ENCODE peak calls at places on chromosomes 11 and 22, in nine cellular contexts. F is body of pancreas, A is right lobe of liver, L is GM12878, W is gastrocnemius medialis, I is heart left ventricle, C is IMR-90, Y is A549, V is HCT116. N is an unnamed sample. For H3K4me1, the result is how much of the 10 kb centered on the place peaks cover.

GRCh38 chr11:117870176-117870952 is 6.1 kb downstream of the FXYD6 start:
- ATAC-seq in Y (no peak), L (peak), W (no peak), F (peak), I (peak), A (no peak), C (no peak), V (peak), N (no peak)

GRCh38 chr11:14882196-14882595 is 9.8 kb downstream of the CYP2R1 start:
- ATAC-seq in A (no peak), Y (no peak), F (no peak), L (no peak), C (no peak), V (no peak), W (no peak), I (no peak), N (no peak)

GRCh38 chr11:115256326-115257197 is 247.7 kb downstream of the CADM1 start:
- ATAC-seq in Y (no peak), V (no peak), C (no peak), A (peak), I (no peak), F (no peak), W (no peak), L (peak), N (no peak)

GRCh38 chr22:38735465-38736256 is 20.1 kb downstream of the SUN2 start:
- ATAC-seq in W (no peak), I (no peak), Y (no peak), C (no peak), L (peak), A (no peak), V (no peak), F (no peak), N (no peak)

GRCh38 chr11:34313099-34313517 is 44.7 kb downstream of the ABTB2 start:
- ATAC-seq in W (peak), F (no peak), A (no peak), V (no peak), Y (no peak), I (peak), C (no peak), L (peak), N (no peak)

GRCh38 chr11:43585877-43586608 is 94.5 kb upstream of the HSD17B12 start:
- ATAC-seq in F (no peak), V (no peak), Y (no peak), C (no peak), I (no peak), L (no peak), A (no peak), W (no peak), N (no peak)

GRCh38 chr22:19446603-19447387 is 716 bp downstream of the C22orf39 start:
- ATAC-seq in C (peak), I (peak), V (peak), A (peak), W (peak), F (peak), Y (peak), L (no peak), N (no peak)

GRCh38 chr11:87213444-87213843 is 175.7 kb downstream of the TMEM135 start:
- ATAC-seq in W (no peak), A (no peak), C (no peak), F (no peak), V (no peak), I (no peak), L (peak), Y (no peak), N (no peak)

GRCh38 chr11:119236891-119237290 is 30.8 kb downstream of the CBL start:
- ATAC-seq in W (no peak), I (no peak), V (no peak), Y (no peak), F (no peak), A (no peak), C (peak), L (peak), N (no peak)

GRCh38 chr11:45676522-45677095 is 11.2 kb upstream of the CHST1 start:
- ATAC-seq in F (no peak), L (peak), C (no peak), Y (no peak), I (no peak), W (no peak), A (no peak), V (no peak), N (no peak)

GRCh38 chr11:6721343-6721742 is 38.2 kb upstream of the MRPL17 start:
- ATAC-seq in Y (no peak), I (no peak), A (peak), F (no peak), W (no peak), C (no peak), V (no peak), L (no peak), N (no peak)

GRCh38 chr11:111407652-111408051 is 28.6 kb upstream of the POU2AF1 start:
- ATAC-seq in A (no peak), W (no peak), F (no peak), Y (no peak), C (no peak), I (no peak), L (no peak), V (no peak), N (no peak)

GRCh38 chr11:33413296-33413695 is 156.1 kb downstream of the HIPK3 start:
- ATAC-seq in I (no peak), W (no peak), C (no peak), V (no peak), A (no peak), F (no peak), L (no peak), Y (no peak), N (no peak)

GRCh38 chr11:132310390-132311375 is 940.3 kb downstream of the NTM start:
- ATAC-seq in I (peak), L (peak), C (no peak), A (no peak), Y (no peak), V (no peak), F (no peak), W (peak), N (no peak)

GRCh38 chr11:64094463-64095223 is 58.9 kb downstream of the FLRT1 start:
- ATAC-seq in A (no peak), W (peak), L (no peak), Y (peak), I (no peak), V (peak), F (no peak), C (peak), N (no peak)

GRCh38 chr11:46183819-46184218 is 62.6 kb upstream of the PHF21A start:
- ATAC-seq in F (no peak), C (peak), I (no peak), W (no peak), L (no peak), Y (no peak), V (no peak), A (no peak), N (no peak)

GRCh38 chr22:17867160-17867785 is 93.0 kb upstream of the BID start:
- ATAC-seq in C (no peak), I (peak), W (no peak), Y (no peak), L (no peak), A (peak), F (no peak), V (no peak), N (peak)

GRCh38 chr11:57460017-57460755 is at the start of gene RTN4RL2:
- ATAC-seq in V (peak), I (peak), W (no peak), Y (peak), C (peak), F (peak), L (peak), A (peak), N (peak)

GRCh38 chr11:63944987-63945386 is 6.2 kb downstream of the NAA40 start:
- ATAC-seq in W (peak), L (no peak), V (no peak), F (no peak), I (peak), A (peak), Y (peak), C (no peak), N (peak)

GRCh38 chr22:36351921-36352774 is 35.6 kb downstream of the MYH9 start:
- ATAC-seq in C (peak), A (peak), V (no peak), I (peak), W (no peak), L (no peak), Y (peak), F (peak), N (peak)

GRCh38 chr22:35173655-35174054 is 83.6 kb upstream of the HMGXB4 start:
- ATAC-seq in C (no peak), I (no peak), F (no peak), W (no peak), Y (no peak), L (no peak), V (no peak), A (no peak), N (no peak)

GRCh38 chr22:34765115-34765514 is 300.8 kb upstream of the ISX start:
- ATAC-seq in L (no peak), A (no peak), I (no peak), C (no peak), Y (no peak), W (no peak), F (peak), V (no peak), N (no peak)

GRCh38 chr22:47021371-47022074 is 259.1 kb downstream of the TBC1D22A start:
- ATAC-seq in F (peak), C (no peak), W (no peak), Y (no peak), I (no peak), V (no peak), L (no peak), A (no peak), N (no peak)

GRCh38 chr22:37674951-37675929 is at the start of gene LGALS1:
- ATAC-seq in Y (peak), A (peak), F (peak), V (peak), L (peak), C (peak), W (peak), I (peak), N (peak)

GRCh38 chr11:87019582-87020271 is 18.0 kb upstream of the TMEM135 start:
- ATAC-seq in W (no peak), C (peak), F (no peak), V (no peak), L (no peak), I (no peak), A (no peak), Y (no peak), N (no peak)

GRCh38 chr11:93727985-93728791 is 13.1 kb downstream of the TAF1D start:
- ATAC-seq in Y (peak), V (peak), F (peak), C (peak), I (peak), W (no peak), L (peak), A (no peak), N (peak)

GRCh38 chr11:116086426-116086825 is 582.2 kb upstream of the CADM1 start:
- ATAC-seq in W (no peak), Y (no peak), L (peak), F (no peak), V (no peak), I (no peak), A (no peak), C (no peak), N (no peak)

GRCh38 chr11:43812471-43812870 is 68.2 kb upstream of the ALKBH3 start:
- ATAC-seq in Y (no peak), W (no peak), L (no peak), F (no peak), V (no peak), C (no peak), A (no peak), I (no peak), N (no peak)

GRCh38 chr11:73342633-73343032 is 33.6 kb upstream of the RELT start:
- ATAC-seq in L (no peak), A (peak), Y (no peak), F (peak), W (peak), C (peak), V (no peak), I (peak), N (peak)

GRCh38 chr22:48093981-48094380 is 1331.5 kb downstream of the TBC1D22A start:
- ATAC-seq in L (no peak), F (no peak), Y (no peak), V (no peak), A (no peak), W (no peak), C (no peak), I (no peak), N (no peak)

GRCh38 chr22:48098243-48098935 is 1335.9 kb downstream of the TBC1D22A start:
- ATAC-seq in V (no peak), A (peak), Y (no peak), L (peak), W (no peak), I (no peak), F (no peak), C (no peak), N (no peak)

GRCh38 chr22:48097723-48098122 is 1335.3 kb downstream of the TBC1D22A start:
- ATAC-seq in C (no peak), W (no peak), A (no peak), I (no peak), V (no peak), L (peak), Y (no peak), F (no peak), N (no peak)

GRCh38 chr22:48096846-48097665 is 1334.6 kb downstream of the TBC1D22A start:
- ATAC-seq in V (no peak), F (no peak), Y (no peak), I (no peak), L (peak), A (no peak), C (no peak), W (no peak), N (no peak)

GRCh38 chr22:48096411-48096810 is 1334.0 kb downstream of the TBC1D22A start:
- ATAC-seq in Y (peak), L (no peak), F (no peak), V (no peak), W (no peak), A (no peak), I (no peak), C (no peak), N (no peak)
- H3K4me1 ChIP-seq in Y (under half), L (under half), F (under half), V (under half), W (under half), A (under half), I (under half), C (under half), N (under half)

DNA sequence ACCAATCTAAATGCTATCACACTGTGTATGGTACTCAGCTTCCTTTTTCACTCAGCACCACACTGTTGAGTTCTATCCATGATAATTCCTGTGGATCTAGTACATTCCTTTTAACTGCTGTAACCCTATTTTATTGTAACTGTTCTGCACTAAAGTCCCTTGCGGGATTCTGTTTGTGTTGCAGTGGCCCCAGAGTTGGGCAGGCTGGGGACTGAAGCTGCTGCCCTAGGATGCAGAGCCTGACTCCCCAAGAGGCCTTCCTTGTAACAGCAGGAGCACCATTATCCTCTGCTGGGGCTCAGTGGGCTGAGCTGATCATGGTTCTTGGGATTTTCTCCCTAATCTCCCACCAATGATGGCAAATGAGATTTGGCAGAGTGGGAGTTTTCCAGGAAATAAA is 77.7 kb downstream of the CABIN1 start:
- ATAC-seq in I (no peak), A (no peak), V (no peak), F (no peak), C (peak), L (no peak), W (no peak), Y (no peak), N (no peak)
- TF ChIP-seq CTCF in I (no peak), A (no peak), V (no peak), F (no peak), C (peak), L (no peak), W (no peak), Y (no peak), N (no peak)

GRCh38 chr11:106076421-106076922 is 675 bp downstream of the KBTBD3 start:
- ATAC-seq in F (no peak), C (no peak), I (no peak), Y (no peak), V (no peak), A (no peak), W (peak), L (no peak), N (no peak)

GRCh38 chr11:106082096-106082495 is 4.6 kb downstream of the AASDHPPT start:
- ATAC-seq in L (no peak), A (no peak), F (no peak), V (no peak), I (no peak), Y (no peak), C (no peak), W (no peak), N (no peak)

GRCh38 chr11:106072804-106073203 is 4.3 kb downstream of the KBTBD3 start:
- ATAC-seq in W (no peak), C (no peak), V (no peak), L (no peak), F (no peak), A (no peak), I (no peak), Y (no peak), N (no peak)

GRCh38 chr11:106076923-106077608 is at the start of gene KBTBD3:
- ATAC-seq in I (peak), V (peak), F (peak), A (peak), L (peak), W (peak), Y (peak), C (peak), N (peak)

GRCh38 chr11:106077609-106078517 is at the start of gene AASDHPPT:
- ATAC-seq in I (peak), F (peak), A (peak), L (peak), W (peak), V (peak), C (peak), Y (peak), N (peak)
- TF ChIP-seq POLR2A in I (no peak), F (peak), A (no peak), L (peak), W (no peak), V (peak), C (peak), Y (peak), N (no peak)

DNA sequence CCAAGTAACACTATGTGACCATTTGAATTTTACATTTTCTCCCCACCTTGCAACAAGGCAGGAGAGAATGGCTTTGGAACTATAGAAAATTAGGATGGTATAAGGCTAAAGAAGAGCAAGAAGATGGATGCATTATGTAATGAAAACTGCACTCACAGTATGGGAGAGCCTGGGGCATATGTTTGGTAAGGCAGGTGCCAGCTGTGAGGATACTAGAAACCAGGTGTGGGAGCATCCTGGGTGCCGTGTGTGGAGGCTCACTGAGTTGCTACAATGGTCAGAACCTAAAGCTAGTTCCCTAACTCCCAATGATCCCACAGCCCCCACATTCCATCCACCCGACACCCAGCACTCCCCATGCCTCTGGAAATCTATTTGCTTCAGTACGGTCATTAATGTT is 42.9 kb downstream of the UBASH3B start:
- ATAC-seq in I (no peak), C (no peak), Y (no peak), F (no peak), L (no peak), V (no peak), A (no peak), W (no peak), N (no peak)
- H3K4me1 ChIP-seq in I (under half), C (under half), Y (under half), F (under half), L (under half), V (under half), A (under half), W (under half), N (under half)

N was measured in gastroesophageal sphincter.